ENCODE peak calls at places on chromosomes 12 and 14, in eight cellular contexts. Z is cardiac fibroblast, W is mucosa of descending colon, D is epithelial cell of esophagus, B is neural progenitor cell, V is AG10803, S is IMR-90, G is fibroblast of lung. N is an unnamed sample.

GRCh38 chr12:33514893-33515292 is 75.3 kb upstream of the SYT10 start:
- DNase-seq in Z (no peak), W (no peak), D (peak; percentile 17), B (peak; percentile 15), V (no peak), S (no peak), G (no peak), N (no peak)

GRCh38 chr14:49550284-49551184 is 35.6 kb downstream of the RPS29 start:
- DNase-seq in Z (peak; percentile 28), W (no peak), D (peak; percentile 25), B (peak; percentile 20), V (no peak), S (peak; percentile 19), G (peak; percentile 20), N (peak; percentile 33)

GRCh38 chr12:124420972-124421674 is 126.2 kb downstream of the RFLNA start:
- DNase-seq in Z (no peak), W (peak; percentile 29), D (no peak), B (no peak), V (no peak), S (no peak), G (no peak), N (no peak)

GRCh38 chr12:110039085-110039807 is 9.1 kb downstream of the C12orf76 start:
- DNase-seq in Z (peak; percentile 88), W (peak; percentile 55), D (peak; percentile 94), B (no peak), V (peak; percentile 99), S (peak; percentile 98), G (peak; percentile 95), N (peak; percentile 95)

GRCh38 chr14:104109731-104110361 is 24.3 kb downstream of the ASPG start:
- DNase-seq in Z (no peak), W (no peak), D (no peak), B (no peak), V (no peak), S (no peak), G (no peak), N (no peak)

GRCh38 chr12:4169522-4169921 is 104.0 kb upstream of the CCND2 start:
- DNase-seq in Z (no peak), W (no peak), D (no peak), B (no peak), V (no peak), S (no peak), G (no peak), N (no peak)

GRCh38 chr12:42235426-42235825 is 2.6 kb downstream of the YAF2 start:
- DNase-seq in Z (no peak), W (no peak), D (no peak), B (no peak), V (no peak), S (no peak), G (no peak), N (no peak)

GRCh38 chr14:69882086-69882864 is 3.1 kb downstream of the SMOC1 start:
- DNase-seq in Z (no peak), W (no peak), D (no peak), B (peak; percentile 87), V (no peak), S (no peak), G (no peak), N (no peak)

GRCh38 chr14:70359076-70359424 is 433 bp downstream of the COX16 start:
- DNase-seq in Z (no peak), W (no peak), D (no peak), B (no peak), V (no peak), S (no peak), G (no peak), N (no peak)

GRCh38 chr14:53842938-53843337 is 113.7 kb downstream of the BMP4 start:
- DNase-seq in Z (peak; percentile 93), W (no peak), D (peak; percentile 73), B (no peak), V (no peak), S (peak; percentile 38), G (peak; percentile 89), N (peak; percentile 97)

GRCh38 chr14:103629503-103630121 is 601 bp downstream of the KLC1 start:
- DNase-seq in Z (peak; percentile 15), W (peak; percentile 62), D (peak; percentile 27), B (peak; percentile 85), V (no peak), S (no peak), G (peak; percentile 20), N (no peak)

DNA sequence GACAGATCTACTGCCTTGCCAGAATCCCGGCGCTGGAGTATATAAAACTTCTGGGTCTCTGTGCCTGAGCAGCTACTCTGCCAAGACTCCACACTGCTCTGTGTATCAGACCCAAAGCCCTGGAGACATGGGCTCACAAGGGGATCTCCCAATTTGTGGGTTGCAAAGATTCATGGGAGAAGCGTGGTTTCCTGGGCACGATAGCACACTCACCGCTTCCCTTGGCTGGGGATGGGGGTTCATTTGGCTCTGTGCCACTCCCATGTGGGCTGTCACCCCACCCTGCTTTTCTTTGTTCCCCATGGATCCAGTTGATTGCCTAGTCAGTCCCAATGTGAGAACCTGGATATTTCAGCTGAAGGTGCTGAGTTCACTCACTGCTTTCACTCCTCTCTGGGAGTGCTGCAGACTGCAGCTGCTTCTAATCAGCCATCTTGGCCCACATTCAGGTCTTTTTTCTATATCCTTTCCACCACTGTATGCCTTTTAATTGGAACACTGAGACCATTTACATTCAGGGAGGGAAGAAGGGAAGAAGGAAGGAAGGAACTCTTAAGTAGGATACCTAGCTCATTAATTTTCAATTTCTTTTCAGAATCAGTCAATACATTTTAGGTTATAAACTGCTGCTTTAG is 39.9 kb upstream of the PCNX4 start:
- DNase-seq in Z (peak; percentile 48), W (no peak), D (no peak), B (no peak), V (peak; percentile 52), S (peak; percentile 0), G (peak; percentile 12), N (peak; percentile 13)
- H3K4me3 ChIP-seq in Z (no peak overlapping the region), W (no peak overlapping the region), D (no peak overlapping the region), B (no peak overlapping the region), V (peak overlapping the region; percentile 52), S (no peak overlapping the region), G (no peak overlapping the region), N (no peak overlapping the region)

DNA sequence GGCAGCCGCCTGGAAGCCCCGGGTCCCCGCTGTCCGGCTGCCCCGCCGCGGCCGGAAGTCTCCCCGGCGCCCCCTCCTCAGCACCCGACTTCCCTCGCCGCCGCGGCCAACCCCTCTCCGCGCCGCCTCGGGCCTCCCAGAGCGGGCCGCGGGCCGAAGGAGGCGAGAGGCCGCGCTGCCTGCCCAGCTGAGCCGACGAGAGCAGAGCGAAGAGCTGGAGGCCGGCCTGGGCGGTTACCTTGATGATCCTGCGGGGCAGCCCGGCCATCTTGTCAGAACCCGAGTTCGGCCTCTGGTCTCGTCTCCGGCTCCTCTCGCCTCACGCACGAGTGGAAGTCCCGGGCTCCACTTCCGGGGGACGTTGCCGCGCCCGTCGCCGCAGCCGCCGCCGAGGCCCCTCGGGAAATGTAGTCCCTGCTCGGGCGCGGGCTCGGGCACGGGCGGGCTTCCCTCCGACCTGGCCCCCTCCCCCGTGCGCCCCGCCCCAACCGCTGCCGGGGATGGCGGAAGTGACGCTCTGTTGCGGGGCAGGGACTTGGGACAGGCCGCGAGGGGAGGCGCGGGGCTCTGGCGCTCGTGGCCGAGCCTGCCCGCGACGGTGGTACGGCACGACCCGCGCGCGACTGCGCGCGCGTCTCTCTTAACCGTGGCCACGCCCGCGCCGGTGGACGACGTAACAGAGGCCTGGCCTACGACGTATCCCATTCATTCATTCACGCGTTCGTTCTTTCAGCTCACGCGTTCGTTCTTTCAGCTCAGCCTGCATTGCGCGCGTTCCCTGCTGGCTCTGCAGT is at the start of gene UBE2N:
- DNase-seq in Z (peak; percentile 97), W (peak; percentile 96), D (peak; percentile 96), B (peak; percentile 97), V (peak; percentile 94), S (peak; percentile 93), G (peak; percentile 95), N (peak; percentile 94)
- TF ChIP-seq CTCF in Z (no peak), W (no peak), D (no peak), B (no peak), V (no peak), S (no peak), G (no peak), N (no peak)

GRCh38 chr14:97976861-97977260 is 1179.7 kb downstream of the VRK1 start:
- DNase-seq in Z (no peak), W (peak; percentile 86), D (no peak), B (no peak), V (peak; percentile 1), S (no peak), G (no peak), N (no peak)
- H3K4me3 ChIP-seq in Z (no peak overlapping the region), W (no peak overlapping the region), D (no peak overlapping the region), B (no peak overlapping the region), V (no peak overlapping the region), S (no peak overlapping the region), G (no peak overlapping the region), N (no peak overlapping the region)

GRCh38 chr12:74481078-74481477 is 56.6 kb upstream of the ATXN7L3B start:
- DNase-seq in Z (no peak), W (no peak), D (no peak), B (no peak), V (no peak), S (no peak), G (no peak), N (no peak)

GRCh38 chr12:74482115-74482514 is 55.5 kb upstream of the ATXN7L3B start:
- DNase-seq in Z (no peak), W (no peak), D (no peak), B (no peak), V (no peak), S (no peak), G (no peak), N (no peak)

GRCh38 chr12:74476234-74476633 is 61.4 kb upstream of the ATXN7L3B start:
- DNase-seq in Z (no peak), W (no peak), D (no peak), B (no peak), V (no peak), S (no peak), G (no peak), N (no peak)
- TF ChIP-seq CTCF in Z (no peak), W (no peak), D (no peak), B (no peak), V (no peak), S (no peak), G (no peak), N (no peak)

DNA sequence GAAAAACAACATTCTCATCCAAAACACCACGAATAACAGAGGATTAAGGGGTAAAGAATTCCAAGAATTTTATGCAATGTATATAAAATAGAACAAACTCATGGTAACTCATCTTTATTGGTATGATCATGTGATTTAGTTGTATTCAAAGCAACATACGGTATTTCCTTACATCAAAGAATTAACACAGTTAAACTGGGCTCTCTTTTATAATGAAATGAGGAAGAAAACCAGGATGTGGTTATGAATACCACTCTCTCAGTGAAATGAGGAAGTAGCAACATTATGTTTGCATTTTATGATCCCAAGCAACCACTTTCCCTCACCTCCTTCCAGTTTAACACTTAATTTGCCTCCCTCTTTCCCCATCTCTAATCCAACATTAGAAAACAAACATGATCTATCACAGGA is 22.9 kb downstream of the SPTLC2 start:
- DNase-seq in Z (peak; percentile 36), W (no peak), D (peak; percentile 36), B (no peak), V (peak; percentile 67), S (peak; percentile 60), G (peak; percentile 49), N (peak; percentile 29)
- H3K4me3 ChIP-seq in Z (no peak overlapping the region), W (no peak overlapping the region), D (no peak overlapping the region), B (no peak overlapping the region), V (no peak overlapping the region), S (no peak overlapping the region), G (no peak overlapping the region), N (no peak overlapping the region)

GRCh38 chr12:122500685-122501488 is at the start of gene ZCCHC8:
- DNase-seq in Z (peak; percentile 98), W (peak; percentile 99), D (peak; percentile 99), B (peak; percentile 100), V (peak; percentile 98), S (peak; percentile 98), G (peak; percentile 98), N (peak; percentile 98)
- TF ChIP-seq CTCF in Z (no peak), W (peak; percentile 23), D (no peak), B (peak; percentile 36), V (peak; percentile 7), S (no peak), G (no peak), N (no peak)

N was measured in fibroblast of pulmonary artery.